ENCODE peak calls at places on chromosome 11, in six cellular contexts. G is lower lobe of right lung, T is heart left ventricle, A is cardiac fibroblast, X is lung, W is sigmoid colon. D is an unnamed sample.

GRCh38 chr11:117037279-117037951 is 60.8 kb downstream of the SIK3 start:
- DNase-seq in G (no peak), T (no peak), A (no peak), X (no peak), W (no peak), D (no peak)

GRCh38 chr11:130726234-130726559 is 190.1 kb downstream of the SNX19 start:
- DNase-seq in G (no peak), T (peak), A (peak), X (no peak), W (peak), D (no peak)

GRCh38 chr11:44572884-44573283 is 7.4 kb downstream of the CD82 start:
- DNase-seq in G (no peak), T (no peak), A (no peak), X (no peak), W (no peak), D (no peak)

GRCh38 chr11:2781413-2782274 is 81.8 kb upstream of the KCNQ1OT1 start:
- DNase-seq in G (peak), T (peak), A (no peak), X (peak), W (peak), D (peak)

GRCh38 chr11:65615950-65616574 is 486 bp downstream of the PCNX3 start:
- DNase-seq in G (no peak), T (no peak), A (peak), X (no peak), W (no peak), D (no peak)

GRCh38 chr11:63609536-63609935 is 4.7 kb downstream of the PLAAT3 start:
- DNase-seq in G (no peak), T (peak), A (no peak), X (no peak), W (peak), D (peak)

GRCh38 chr11:83156150-83156995 is 558 bp upstream of the PCF11 start:
- DNase-seq in G (peak), T (peak), A (no peak), X (peak), W (peak), D (peak)

GRCh38 chr11:45751430-45751829 is 53.5 kb upstream of the SLC35C1 start:
- DNase-seq in G (no peak), T (no peak), A (no peak), X (no peak), W (no peak), D (no peak)

GRCh38 chr11:85893378-85893777 is 38.2 kb downstream of the CCDC83 start:
- DNase-seq in G (no peak), T (no peak), A (no peak), X (no peak), W (no peak), D (no peak)

GRCh38 chr11:104830080-104830479 is 68.2 kb downstream of the CASP12 start:
- DNase-seq in G (no peak), T (no peak), A (peak), X (no peak), W (no peak), D (no peak)

GRCh38 chr11:75524576-75525432 is 937 bp downstream of the GDPD5 start:
- DNase-seq in G (no peak), T (no peak), A (peak), X (no peak), W (no peak), D (no peak)

GRCh38 chr11:17036666-17037658 is 22.7 kb upstream of the PLEKHA7 start:
- DNase-seq in G (no peak), T (no peak), A (no peak), X (no peak), W (no peak), D (no peak)

GRCh38 chr11:114438303-114438702 is 964 bp upstream of the REXO2 start:
- DNase-seq in G (no peak), T (no peak), A (no peak), X (no peak), W (no peak), D (no peak)

GRCh38 chr11:125579811-125580210 is 10.5 kb downstream of the EI24 start:
- DNase-seq in G (no peak), T (no peak), A (no peak), X (no peak), W (no peak), D (no peak)

GRCh38 chr11:76654980-76655379 is 15.6 kb downstream of the LRRC32 start:
- DNase-seq in G (no peak), T (no peak), A (no peak), X (no peak), W (peak), D (peak)

GRCh38 chr11:106786251-106786650 is 232.0 kb downstream of the GUCY1A2 start:
- DNase-seq in G (no peak), T (no peak), A (peak), X (no peak), W (no peak), D (no peak)

GRCh38 chr11:3686751-3687150 is 15.6 kb upstream of the CHRNA10 start:
- DNase-seq in G (no peak), T (no peak), A (peak), X (no peak), W (no peak), D (no peak)

GRCh38 chr11:77882396-77882795 is 61.5 kb downstream of the AAMDC start:
- DNase-seq in G (no peak), T (no peak), A (no peak), X (no peak), W (no peak), D (no peak)

GRCh38 chr11:134486704-134487103 is 74.7 kb upstream of the B3GAT1 start:
- DNase-seq in G (no peak), T (no peak), A (no peak), X (no peak), W (no peak), D (no peak)
- H3K4me3 ChIP-seq in G (no peak), T (no peak), A (no peak), X (no peak), W (no peak), D (no peak)

GRCh38 chr11:12918667-12919066 is 90.4 kb upstream of the RASSF10 start:
- DNase-seq in G (no peak), T (no peak), A (no peak), X (no peak), W (no peak), D (no peak)

GRCh38 chr11:12922980-12923507 is 86.1 kb upstream of the RASSF10 start:
- DNase-seq in G (no peak), T (no peak), A (peak), X (no peak), W (no peak), D (no peak)

GRCh38 chr11:12922418-12922817 is 86.7 kb upstream of the RASSF10 start:
- DNase-seq in G (no peak), T (no peak), A (peak), X (no peak), W (no peak), D (no peak)

GRCh38 chr11:12924650-12925049 is 84.5 kb upstream of the RASSF10 start:
- DNase-seq in G (no peak), T (no peak), A (no peak), X (no peak), W (no peak), D (no peak)

DNA sequence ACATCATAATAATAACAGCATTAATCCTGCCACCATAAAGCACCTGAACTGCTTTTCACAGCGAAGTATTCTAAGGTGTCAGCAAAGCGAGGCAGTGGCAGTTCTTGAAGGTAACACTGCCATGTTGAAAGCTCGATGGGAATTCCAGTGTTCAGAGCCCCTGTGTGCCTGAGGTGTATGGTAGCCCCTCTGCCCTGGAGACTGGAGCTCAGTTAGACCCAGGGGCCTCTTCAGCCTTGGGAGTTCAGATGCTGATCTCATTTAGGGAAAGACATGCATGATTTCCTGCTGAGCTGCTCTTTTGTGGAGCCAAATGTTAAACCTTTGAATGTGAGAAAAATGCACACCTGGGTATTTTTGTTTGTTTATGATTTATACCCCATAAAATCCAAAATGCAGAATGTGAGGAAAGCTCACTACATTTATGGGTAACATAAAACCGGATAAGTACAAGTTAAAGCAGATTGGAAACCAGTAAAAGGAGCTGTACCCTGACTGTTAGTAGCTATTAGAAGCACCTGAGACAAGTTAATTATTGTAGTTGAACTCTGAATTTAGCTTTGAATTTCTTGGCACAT is 87.4 kb upstream of the RASSF10 start:
- DNase-seq in G (no peak), T (no peak), A (no peak), X (no peak), W (no peak), D (no peak)
- TF ChIP-seq CTCF in G (no peak), T (no peak), A (no peak), X (no peak), W (no peak), D (no peak)

GRCh38 chr11:48056325-48057183 is 76.2 kb downstream of the PTPRJ start:
- DNase-seq in G (no peak), T (no peak), A (no peak), X (no peak), W (no peak), D (no peak)
- H3K4me3 ChIP-seq in G (no peak), T (no peak), A (no peak), X (no peak), W (no peak), D (no peak)

GRCh38 chr11:67666676-67667489 is 7.5 kb downstream of the ALDH3B2 start:
- DNase-seq in G (no peak), T (no peak), A (no peak), X (no peak), W (no peak), D (no peak)
- TF ChIP-seq CTCF in G (no peak), T (no peak), A (no peak), X (no peak), W (no peak), D (no peak)

GRCh38 chr11:128610765-128611617 is 23.6 kb upstream of the ETS1 start:
- DNase-seq in G (no peak), T (no peak), A (no peak), X (no peak), W (no peak), D (no peak)
- H3K4me3 ChIP-seq in G (no peak), T (no peak), A (no peak), X (no peak), W (no peak), D (no peak)

D was measured in right lobe of liver.